ENCODE peak calls at places on chromosomes 2 and 18, in eight cellular contexts. H is LoVo, A is EL, G is adrenal gland, R is head of caudate nucleus, J is dorsolateral prefrontal cortex, N is fibroblast of the aortic adventitia, O is NCI-H1092. D is an unnamed sample.

GRCh38 chr2:156455366-156455975 is 19.3 kb downstream of the GPD2 start:
- DNase-seq in H (peak), A (peak), G (no peak), R (no peak), J (no peak), N (peak), O (no peak), D (no peak)

GRCh38 chr2:174699993-174700766 is 64.1 kb downstream of the CHRNA1 start:
- DNase-seq in H (peak), A (peak), G (peak), R (peak), J (no peak), N (peak), O (no peak), D (peak)

GRCh38 chr2:95050385-95051300 is 25.1 kb downstream of the MAL start:
- DNase-seq in H (no peak), A (no peak), G (no peak), R (peak), J (no peak), N (no peak), O (no peak), D (no peak)

GRCh38 chr18:55266981-55267380 is 307.7 kb upstream of the CCDC68 start:
- DNase-seq in H (no peak), A (no peak), G (no peak), R (no peak), J (no peak), N (no peak), O (no peak), D (no peak)

GRCh38 chr2:189293164-189293563 is 113.6 kb upstream of the COL5A2 start:
- DNase-seq in H (no peak), A (peak), G (no peak), R (no peak), J (no peak), N (peak), O (no peak), D (no peak)

GRCh38 chr2:233764264-233764663 is 4.2 kb downstream of the UGT1A1 start:
- DNase-seq in H (peak), A (peak), G (no peak), R (no peak), J (no peak), N (peak), O (no peak), D (no peak)

GRCh38 chr18:79819951-79820351 is 22.2 kb downstream of the KCNG2 start:
- DNase-seq in H (no peak), A (no peak), G (peak), R (no peak), J (no peak), N (no peak), O (no peak), D (no peak)

GRCh38 chr2:240799183-240799740 is 20.8 kb downstream of the KIF1A start:
- DNase-seq in H (no peak), A (no peak), G (no peak), R (no peak), J (peak), N (no peak), O (no peak), D (no peak)

D was measured in NCI-H146.